ENCODE peak calls at places on chromosomes 11 and 22, in four cellular contexts. One of them, this sample, is unnamed.

GRCh38 chr11:76911415-76911808 is 50.7 kb downstream of the ACER3 start:
- DNase-seq in activated CD4-positive, CD25-positive, alpha-beta regulatory T cell treated with anti-CD3 and anti-CD28 coated beads, Interleukin-2, amount 50 U/mL, for 16 hours: no peak
- DNase-seq in mesothelial cell of epicardium: no peak
- DNase-seq in iris pigment epithelial cell: no peak
- DNase-seq in this sample: no peak

GRCh38 chr22:21867528-21868266 is at the start of gene MAPK1:
- DNase-seq in activated CD4-positive, CD25-positive, alpha-beta regulatory T cell treated with anti-CD3 and anti-CD28 coated beads, Interleukin-2, amount 50 U/mL, for 16 hours: peak; percentile 85
- DNase-seq in mesothelial cell of epicardium: peak; percentile 93
- DNase-seq in iris pigment epithelial cell: peak; percentile 91
- DNase-seq in this sample: peak; percentile 88

GRCh38 chr22:30198152-30198845 is 48.3 kb downstream of the LIF start:
- DNase-seq in activated CD4-positive, CD25-positive, alpha-beta regulatory T cell treated with anti-CD3 and anti-CD28 coated beads, Interleukin-2, amount 50 U/mL, for 16 hours: no peak
- DNase-seq in iris pigment epithelial cell: no peak
- DNase-seq in mesothelial cell of epicardium: no peak
- DNase-seq in this sample: no peak

GRCh38 chr11:68933605-68934320 is 30.1 kb downstream of the IGHMBP2 start:
- DNase-seq in iris pigment epithelial cell: no peak
- DNase-seq in activated CD4-positive, CD25-positive, alpha-beta regulatory T cell treated with anti-CD3 and anti-CD28 coated beads, Interleukin-2, amount 50 U/mL, for 16 hours: no peak
- DNase-seq in mesothelial cell of epicardium: no peak
- DNase-seq in this sample: no peak

GRCh38 chr11:115741376-115741775 is 237.2 kb upstream of the CADM1 start:
- DNase-seq in mesothelial cell of epicardium: no peak
- DNase-seq in activated CD4-positive, CD25-positive, alpha-beta regulatory T cell treated with anti-CD3 and anti-CD28 coated beads, Interleukin-2, amount 50 U/mL, for 16 hours: no peak
- DNase-seq in iris pigment epithelial cell: no peak
- DNase-seq in this sample: no peak

GRCh38 chr11:77559686-77560425 is 29.9 kb upstream of the AQP11 start:
- DNase-seq in activated CD4-positive, CD25-positive, alpha-beta regulatory T cell treated with anti-CD3 and anti-CD28 coated beads, Interleukin-2, amount 50 U/mL, for 16 hours: no peak
- DNase-seq in iris pigment epithelial cell: peak; percentile 97
- DNase-seq in mesothelial cell of epicardium: no peak
- DNase-seq in this sample: peak; percentile 90

GRCh38 chr11:64687204-64687603 is 35.8 kb downstream of the NRXN2 start:
- DNase-seq in mesothelial cell of epicardium: no peak
- DNase-seq in activated CD4-positive, CD25-positive, alpha-beta regulatory T cell treated with anti-CD3 and anti-CD28 coated beads, Interleukin-2, amount 50 U/mL, for 16 hours: no peak
- DNase-seq in iris pigment epithelial cell: no peak
- DNase-seq in this sample: no peak

GRCh38 chr11:132977241-132977640 is 555.1 kb downstream of the OPCML start:
- DNase-seq in mesothelial cell of epicardium: no peak
- DNase-seq in iris pigment epithelial cell: no peak
- DNase-seq in activated CD4-positive, CD25-positive, alpha-beta regulatory T cell treated with anti-CD3 and anti-CD28 coated beads, Interleukin-2, amount 50 U/mL, for 16 hours: no peak
- DNase-seq in this sample: no peak

GRCh38 chr11:134261626-134262488 is 8.5 kb downstream of the ACAD8 start:
- DNase-seq in activated CD4-positive, CD25-positive, alpha-beta regulatory T cell treated with anti-CD3 and anti-CD28 coated beads, Interleukin-2, amount 50 U/mL, for 16 hours: no peak
- DNase-seq in iris pigment epithelial cell: no peak
- DNase-seq in mesothelial cell of epicardium: no peak
- DNase-seq in this sample: peak; percentile 25

GRCh38 chr11:66728760-66729385 is at the start of gene SPTBN2:
- DNase-seq in mesothelial cell of epicardium: peak; percentile 65
- DNase-seq in activated CD4-positive, CD25-positive, alpha-beta regulatory T cell treated with anti-CD3 and anti-CD28 coated beads, Interleukin-2, amount 50 U/mL, for 16 hours: no peak
- DNase-seq in iris pigment epithelial cell: no peak
- DNase-seq in this sample: no peak

GRCh38 chr11:120789391-120789790 is 234.5 kb upstream of the TBCEL start:
- DNase-seq in activated CD4-positive, CD25-positive, alpha-beta regulatory T cell treated with anti-CD3 and anti-CD28 coated beads, Interleukin-2, amount 50 U/mL, for 16 hours: no peak
- DNase-seq in mesothelial cell of epicardium: no peak
- DNase-seq in iris pigment epithelial cell: no peak
- DNase-seq in this sample: no peak

GRCh38 chr11:12274558-12275197 is 102.7 kb upstream of the PARVA start:
- DNase-seq in mesothelial cell of epicardium: no peak
- DNase-seq in activated CD4-positive, CD25-positive, alpha-beta regulatory T cell treated with anti-CD3 and anti-CD28 coated beads, Interleukin-2, amount 50 U/mL, for 16 hours: no peak
- DNase-seq in iris pigment epithelial cell: peak; percentile 50
- DNase-seq in this sample: no peak

GRCh38 chr11:81174646-81175330 is 1558.9 kb downstream of the FAM181B start:
- DNase-seq in activated CD4-positive, CD25-positive, alpha-beta regulatory T cell treated with anti-CD3 and anti-CD28 coated beads, Interleukin-2, amount 50 U/mL, for 16 hours: no peak
- DNase-seq in mesothelial cell of epicardium: no peak
- DNase-seq in iris pigment epithelial cell: peak; percentile 1
- DNase-seq in this sample: peak; percentile 75

GRCh38 chr11:93783767-93784151 is 323 bp upstream of the MED17 start:
- DNase-seq in mesothelial cell of epicardium: no peak
- DNase-seq in iris pigment epithelial cell: no peak
- DNase-seq in activated CD4-positive, CD25-positive, alpha-beta regulatory T cell treated with anti-CD3 and anti-CD28 coated beads, Interleukin-2, amount 50 U/mL, for 16 hours: no peak
- DNase-seq in this sample: no peak

GRCh38 chr11:114308689-114309089 is 12.5 kb downstream of the NNMT start:
- DNase-seq in activated CD4-positive, CD25-positive, alpha-beta regulatory T cell treated with anti-CD3 and anti-CD28 coated beads, Interleukin-2, amount 50 U/mL, for 16 hours: no peak
- DNase-seq in mesothelial cell of epicardium: no peak
- DNase-seq in iris pigment epithelial cell: peak; percentile 76
- DNase-seq in this sample: no peak

GRCh38 chr11:120835601-120836228 is 188.2 kb upstream of the TBCEL start:
- DNase-seq in activated CD4-positive, CD25-positive, alpha-beta regulatory T cell treated with anti-CD3 and anti-CD28 coated beads, Interleukin-2, amount 50 U/mL, for 16 hours: no peak
- DNase-seq in iris pigment epithelial cell: no peak
- DNase-seq in mesothelial cell of epicardium: no peak
- DNase-seq in this sample: peak; percentile 13

GRCh38 chr22:45629469-45630089 is 42.1 kb upstream of the ATXN10 start:
- DNase-seq in mesothelial cell of epicardium: no peak
- DNase-seq in iris pigment epithelial cell: no peak
- DNase-seq in activated CD4-positive, CD25-positive, alpha-beta regulatory T cell treated with anti-CD3 and anti-CD28 coated beads, Interleukin-2, amount 50 U/mL, for 16 hours: no peak
- DNase-seq in this sample: no peak

GRCh38 chr22:37486224-37486845 is at the start of gene MFNG:
- DNase-seq in activated CD4-positive, CD25-positive, alpha-beta regulatory T cell treated with anti-CD3 and anti-CD28 coated beads, Interleukin-2, amount 50 U/mL, for 16 hours: peak; percentile 55
- DNase-seq in mesothelial cell of epicardium: no peak
- DNase-seq in iris pigment epithelial cell: peak; percentile 29
- DNase-seq in this sample: peak; percentile 78

GRCh38 chr11:132987936-132988335 is 544.4 kb downstream of the OPCML start:
- DNase-seq in iris pigment epithelial cell: no peak
- DNase-seq in mesothelial cell of epicardium: no peak
- DNase-seq in activated CD4-positive, CD25-positive, alpha-beta regulatory T cell treated with anti-CD3 and anti-CD28 coated beads, Interleukin-2, amount 50 U/mL, for 16 hours: no peak
- DNase-seq in this sample: no peak

GRCh38 chr11:72621008-72621610 is 53.1 kb downstream of the PDE2A start:
- DNase-seq in iris pigment epithelial cell: no peak
- DNase-seq in activated CD4-positive, CD25-positive, alpha-beta regulatory T cell treated with anti-CD3 and anti-CD28 coated beads, Interleukin-2, amount 50 U/mL, for 16 hours: no peak
- DNase-seq in mesothelial cell of epicardium: no peak
- DNase-seq in this sample: no peak

GRCh38 chr11:118889796-118890195 is 6.1 kb downstream of the CXCR5 start:
- DNase-seq in mesothelial cell of epicardium: no peak
- DNase-seq in iris pigment epithelial cell: peak; percentile 80
- DNase-seq in activated CD4-positive, CD25-positive, alpha-beta regulatory T cell treated with anti-CD3 and anti-CD28 coated beads, Interleukin-2, amount 50 U/mL, for 16 hours: no peak
- DNase-seq in this sample: no peak

GRCh38 chr11:94731921-94732601 is 36.1 kb upstream of the AMOTL1 start:
- DNase-seq in activated CD4-positive, CD25-positive, alpha-beta regulatory T cell treated with anti-CD3 and anti-CD28 coated beads, Interleukin-2, amount 50 U/mL, for 16 hours: no peak
- DNase-seq in iris pigment epithelial cell: peak; percentile 96
- DNase-seq in mesothelial cell of epicardium: no peak
- DNase-seq in this sample: no peak

GRCh38 chr11:90594658-90595057 is 371.8 kb upstream of the CHORDC1 start:
- DNase-seq in iris pigment epithelial cell: no peak
- DNase-seq in mesothelial cell of epicardium: no peak
- DNase-seq in activated CD4-positive, CD25-positive, alpha-beta regulatory T cell treated with anti-CD3 and anti-CD28 coated beads, Interleukin-2, amount 50 U/mL, for 16 hours: no peak
- DNase-seq in this sample: no peak